ENCODE peak calls at places on chromosomes 4 and X, in four cellular contexts. One of them, this sample, is unnamed.

GRCh38 chrX:17078031-17078730 is 131.7 kb downstream of the REPS2 start:
- DNase-seq in H9: no peak
- DNase-seq in trophoblast cell: no peak
- DNase-seq in mesenchymal stem cell: no peak
- DNase-seq in this sample: no peak

GRCh38 chr4:17561195-17561909 is 15.6 kb upstream of the LAP3 start:
- DNase-seq in trophoblast cell: peak
- DNase-seq in mesenchymal stem cell: no peak
- DNase-seq in H9: no peak
- DNase-seq in this sample: no peak

GRCh38 chr4:58740897-58741296 is 1630.7 kb upstream of the IGFBP7 start:
- DNase-seq in trophoblast cell: no peak
- DNase-seq in mesenchymal stem cell: no peak
- DNase-seq in H9: no peak
- DNase-seq in this sample: no peak

GRCh38 chrX:145825896-145826295 is 8.3 kb downstream of the SLITRK2 start:
- DNase-seq in mesenchymal stem cell: no peak
- DNase-seq in trophoblast cell: peak
- DNase-seq in H9: no peak
- DNase-seq in this sample: no peak

GRCh38 chrX:482702-483203 is 96.0 kb upstream of the PPP2R3B start:
- DNase-seq in trophoblast cell: no peak
- DNase-seq in mesenchymal stem cell: no peak
- DNase-seq in H9: no peak
- DNase-seq in this sample: no peak

GRCh38 chr4:144504853-144505252 is 141.1 kb upstream of the HHIP start:
- DNase-seq in mesenchymal stem cell: no peak
- DNase-seq in H9: no peak
- DNase-seq in trophoblast cell: no peak
- DNase-seq in this sample: no peak

GRCh38 chr4:57190651-57191481 is 80.7 kb upstream of the IGFBP7 start:
- DNase-seq in trophoblast cell: peak
- DNase-seq in mesenchymal stem cell: peak
- DNase-seq in H9: peak
- DNase-seq in this sample: peak

GRCh38 chrX:139077303-139078131 is 366.0 kb upstream of the FGF13 start:
- DNase-seq in mesenchymal stem cell: peak
- DNase-seq in trophoblast cell: peak
- DNase-seq in H9: no peak
- DNase-seq in this sample: no peak

GRCh38 chr4:121706595-121707021 is 9.8 kb upstream of the ANXA5 start:
- DNase-seq in mesenchymal stem cell: peak
- DNase-seq in trophoblast cell: no peak
- DNase-seq in H9: no peak
- DNase-seq in this sample: no peak

GRCh38 chr4:112213091-112213490 is 18.5 kb upstream of the AP1AR start:
- DNase-seq in mesenchymal stem cell: no peak
- DNase-seq in trophoblast cell: no peak
- DNase-seq in H9: no peak
- DNase-seq in this sample: no peak

GRCh38 chr4:146916479-146917076 is 29.1 kb downstream of the TTC29 start:
- DNase-seq in mesenchymal stem cell: peak
- DNase-seq in H9: no peak
- DNase-seq in trophoblast cell: peak
- DNase-seq in this sample: peak

GRCh38 chrX:107602694-107603239 is 25.5 kb upstream of the PRPS1 start:
- DNase-seq in trophoblast cell: no peak
- DNase-seq in H9: no peak
- DNase-seq in mesenchymal stem cell: no peak
- DNase-seq in this sample: no peak

GRCh38 chr4:119525005-119525749 is 103.4 kb downstream of the PDE5A start:
- DNase-seq in H9: no peak
- DNase-seq in mesenchymal stem cell: peak
- DNase-seq in trophoblast cell: peak
- DNase-seq in this sample: no peak

GRCh38 chr4:188661502-188661901 is 522.3 kb downstream of the TRIML1 start:
- DNase-seq in trophoblast cell: no peak
- DNase-seq in H9: no peak
- DNase-seq in mesenchymal stem cell: no peak
- DNase-seq in this sample: no peak

GRCh38 chrX:123920065-123920785 is 41.3 kb upstream of the STAG2 start:
- DNase-seq in trophoblast cell: peak
- DNase-seq in H9: no peak
- DNase-seq in mesenchymal stem cell: peak
- DNase-seq in this sample: no peak

GRCh38 chr4:142353149-142353738 is 492.9 kb downstream of the INPP4B start:
- DNase-seq in H9: no peak
- DNase-seq in trophoblast cell: peak
- DNase-seq in mesenchymal stem cell: peak
- DNase-seq in this sample: peak

GRCh38 chrX:134377537-134377936 is 82.4 kb upstream of the HPRT1 start:
- DNase-seq in H9: no peak
- DNase-seq in mesenchymal stem cell: peak
- DNase-seq in trophoblast cell: no peak
- DNase-seq in this sample: no peak

GRCh38 chr4:6466756-6467381 is 5.5 kb downstream of the PPP2R2C start:
- DNase-seq in mesenchymal stem cell: no peak
- DNase-seq in H9: no peak
- DNase-seq in trophoblast cell: no peak
- DNase-seq in this sample: no peak

GRCh38 chrX:72003811-72004750 is 93.4 kb downstream of the NHSL2 start:
- DNase-seq in trophoblast cell: no peak
- DNase-seq in mesenchymal stem cell: peak
- DNase-seq in H9: peak
- DNase-seq in this sample: no peak

GRCh38 chr4:42965326-42965725 is 72.8 kb downstream of the GRXCR1 start:
- DNase-seq in mesenchymal stem cell: no peak
- DNase-seq in trophoblast cell: no peak
- DNase-seq in H9: no peak
- DNase-seq in this sample: no peak

GRCh38 chrX:50067435-50068292 is 133.1 kb downstream of the AKAP4 start:
- DNase-seq in H9: peak
- DNase-seq in trophoblast cell: peak
- DNase-seq in mesenchymal stem cell: peak
- DNase-seq in this sample: peak

GRCh38 chr4:169823685-169824084 is 65.9 kb upstream of the HPF1 start:
- DNase-seq in mesenchymal stem cell: peak
- DNase-seq in H9: peak
- DNase-seq in trophoblast cell: peak
- DNase-seq in this sample: peak

GRCh38 chrX:13693341-13693871 is 4.5 kb downstream of the RAB9A start:
- DNase-seq in mesenchymal stem cell: no peak
- DNase-seq in trophoblast cell: peak
- DNase-seq in H9: no peak
- DNase-seq in this sample: no peak

DNA sequence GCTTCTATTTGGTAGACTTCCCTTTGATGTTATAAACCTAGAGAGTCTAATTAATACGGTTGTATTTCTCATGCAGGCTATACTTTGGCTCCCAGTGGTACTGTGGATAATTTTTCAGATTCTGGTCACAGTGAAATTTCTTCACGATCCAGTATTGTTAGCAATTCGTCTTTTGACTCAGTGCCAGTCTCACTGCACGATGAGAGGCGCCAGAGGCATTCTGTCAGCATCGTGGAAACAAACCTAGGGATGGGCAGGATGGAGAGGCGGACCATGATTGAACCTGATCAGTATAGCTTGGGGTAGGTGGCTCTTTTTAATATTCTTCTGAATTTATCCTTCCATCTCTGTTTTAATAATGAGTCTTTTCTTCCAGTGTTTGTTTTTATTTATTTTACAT is 249.7 kb downstream of the RAPGEF2 start:
- DNase-seq in trophoblast cell: no peak
- DNase-seq in H9: no peak
- DNase-seq in mesenchymal stem cell: no peak
- DNase-seq in this sample: no peak
- H2AK5ac ChIP-seq in trophoblast cell: no peak
- H2AK5ac ChIP-seq in H9: no peak
- H2AK5ac ChIP-seq in mesenchymal stem cell: no peak
- H2AK5ac ChIP-seq in this sample: no peak

DNA sequence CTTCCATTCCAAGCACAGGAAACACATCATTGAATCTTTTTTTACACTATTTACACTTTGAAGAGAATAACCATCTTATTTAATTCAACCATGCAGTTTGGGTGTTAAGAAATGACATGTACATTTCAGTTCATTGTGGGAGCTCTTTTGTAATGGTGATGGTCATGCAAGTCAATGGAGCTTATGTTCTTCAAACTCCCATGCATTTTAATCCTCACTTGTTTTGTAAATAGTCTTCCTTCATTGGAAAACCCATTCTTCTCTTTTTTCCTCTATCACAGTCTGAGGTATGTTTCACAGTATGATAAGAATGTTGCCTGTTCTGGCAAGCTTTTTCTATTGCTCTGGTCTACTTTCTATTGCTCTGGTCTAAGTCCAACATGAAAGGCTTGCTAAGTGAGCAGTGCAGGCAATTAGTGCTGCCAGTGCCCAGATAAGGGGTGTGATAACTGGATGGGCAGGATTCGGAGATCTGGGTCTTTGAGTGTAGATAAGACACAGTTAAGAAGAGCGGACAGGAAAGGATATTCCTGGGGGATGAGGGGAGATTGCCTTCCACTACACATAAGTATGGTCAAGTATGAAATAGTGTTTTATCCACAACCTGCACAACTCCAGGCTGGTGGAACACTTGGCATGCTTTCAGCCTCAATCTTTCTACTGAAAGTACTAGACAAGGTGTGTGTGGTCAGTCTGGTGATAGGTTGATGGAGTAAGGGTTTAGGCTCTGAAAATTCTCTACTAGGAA is 17.1 kb downstream of the AFP start:
- DNase-seq in trophoblast cell: peak
- DNase-seq in mesenchymal stem cell: no peak
- DNase-seq in H9: no peak
- DNase-seq in this sample: no peak
- H2BK12ac ChIP-seq in trophoblast cell: no peak
- H2BK12ac ChIP-seq in mesenchymal stem cell: no peak
- H2BK12ac ChIP-seq in H9: no peak
- H2BK12ac ChIP-seq in this sample: no peak

GRCh38 chr4:14265651-14266050 is 638.1 kb upstream of the BOD1L1 start:
- DNase-seq in trophoblast cell: no peak
- DNase-seq in H9: no peak
- DNase-seq in mesenchymal stem cell: no peak
- DNase-seq in this sample: no peak
- H2AK5ac ChIP-seq in trophoblast cell: no peak
- H2AK5ac ChIP-seq in H9: no peak
- H2AK5ac ChIP-seq in mesenchymal stem cell: no peak
- H2AK5ac ChIP-seq in this sample: no peak

GRCh38 chrX:28135378-28136047 is 154.3 kb upstream of the DCAF8L1 start:
- DNase-seq in mesenchymal stem cell: peak
- DNase-seq in H9: no peak
- DNase-seq in trophoblast cell: no peak
- DNase-seq in this sample: no peak

DNA sequence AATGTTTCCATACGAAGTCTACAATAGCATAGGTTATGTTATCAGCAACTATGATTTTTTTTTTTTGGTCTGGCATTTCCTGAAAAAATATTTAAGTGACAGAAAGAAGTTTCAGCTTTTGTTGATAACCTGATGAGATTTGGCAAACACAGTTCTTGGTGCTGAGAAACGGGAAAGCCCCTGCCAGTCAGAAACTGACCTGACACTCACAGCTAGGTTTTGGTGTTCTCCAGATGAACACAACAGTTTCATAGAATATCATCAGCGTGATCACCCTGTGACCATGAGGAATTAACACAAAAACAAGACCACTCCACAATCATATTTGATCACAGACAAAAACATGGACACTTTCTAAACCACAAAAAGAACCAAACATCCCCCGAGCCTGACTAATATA is 152.5 kb upstream of the DCAF8L1 start:
- DNase-seq in mesenchymal stem cell: no peak
- DNase-seq in H9: no peak
- DNase-seq in trophoblast cell: no peak
- DNase-seq in this sample: no peak
- H2BK12ac ChIP-seq in mesenchymal stem cell: no peak
- H2BK12ac ChIP-seq in H9: no peak
- H2BK12ac ChIP-seq in trophoblast cell: no peak
- H2BK12ac ChIP-seq in this sample: no peak